ENCODE peak calls at places on chromosomes 7 and 10, in four cellular contexts. E, S, L and P are unnamed samples.

GRCh38 chr7:75798770-75799169 is 14.8 kb downstream of the CCL24 start:
- DNase-seq in S (no peak), E (no peak), L (no peak), P (no peak)

GRCh38 chr10:24979685-24980084 is 27.3 kb upstream of the PRTFDC1 start:
- DNase-seq in S (no peak), L (no peak), E (no peak), P (no peak)

GRCh38 chr10:111128331-111129167 is 51.7 kb downstream of the ADRA2A start:
- DNase-seq in L (peak; percentile 49), E (no peak), S (no peak), P (peak; percentile 44)

GRCh38 chr10:50396491-50397311 is 145.4 kb upstream of the ASAH2 start:
- DNase-seq in L (peak; percentile 84), E (no peak), S (no peak), P (no peak)

GRCh38 chr7:925601-926000 is 28.9 kb downstream of the ADAP1 start:
- DNase-seq in E (peak; percentile 30), S (no peak), L (no peak), P (no peak)

GRCh38 chr10:102234866-102235597 is 6.3 kb downstream of the PITX3 start:
- DNase-seq in L (no peak), S (no peak), E (no peak), P (no peak)

GRCh38 chr7:121334875-121335648 is 6.3 kb downstream of the WNT16 start:
- DNase-seq in E (no peak), L (peak; percentile 43), S (no peak), P (no peak)

GRCh38 chr7:66247387-66248078 is 42.4 kb downstream of the TPST1 start:
- DNase-seq in L (no peak), S (no peak), E (no peak), P (no peak)

GRCh38 chr10:131694963-131695813 is 205.6 kb upstream of the PPP2R2D start:
- DNase-seq in L (no peak), E (peak; percentile 1), S (no peak), P (no peak)

GRCh38 chr10:132589681-132590080 is 52.1 kb downstream of the INPP5A start:
- DNase-seq in L (no peak), S (no peak), E (no peak), P (no peak)

GRCh38 chr10:88186335-88186734 is 322.9 kb downstream of the PTEN start:
- DNase-seq in S (no peak), E (no peak), L (peak; percentile 74), P (no peak)

GRCh38 chr7:143245123-143245522 is 18.1 kb upstream of the GSTK1 start:
- DNase-seq in E (no peak), S (no peak), L (peak; percentile 15), P (no peak)

GRCh38 chr10:73865459-73866442 is 8.6 kb downstream of the CAMK2G start:
- DNase-seq in S (peak; percentile 49), L (no peak), E (no peak), P (no peak)

GRCh38 chr10:2463301-2463700 is 604.0 kb upstream of the PFKP start:
- DNase-seq in E (no peak), L (peak; percentile 57), S (no peak), P (no peak)

GRCh38 chr10:88974446-88975376 is 15.9 kb upstream of the FAS start:
- DNase-seq in E (no peak), L (no peak), S (peak; percentile 29), P (no peak)

DNA sequence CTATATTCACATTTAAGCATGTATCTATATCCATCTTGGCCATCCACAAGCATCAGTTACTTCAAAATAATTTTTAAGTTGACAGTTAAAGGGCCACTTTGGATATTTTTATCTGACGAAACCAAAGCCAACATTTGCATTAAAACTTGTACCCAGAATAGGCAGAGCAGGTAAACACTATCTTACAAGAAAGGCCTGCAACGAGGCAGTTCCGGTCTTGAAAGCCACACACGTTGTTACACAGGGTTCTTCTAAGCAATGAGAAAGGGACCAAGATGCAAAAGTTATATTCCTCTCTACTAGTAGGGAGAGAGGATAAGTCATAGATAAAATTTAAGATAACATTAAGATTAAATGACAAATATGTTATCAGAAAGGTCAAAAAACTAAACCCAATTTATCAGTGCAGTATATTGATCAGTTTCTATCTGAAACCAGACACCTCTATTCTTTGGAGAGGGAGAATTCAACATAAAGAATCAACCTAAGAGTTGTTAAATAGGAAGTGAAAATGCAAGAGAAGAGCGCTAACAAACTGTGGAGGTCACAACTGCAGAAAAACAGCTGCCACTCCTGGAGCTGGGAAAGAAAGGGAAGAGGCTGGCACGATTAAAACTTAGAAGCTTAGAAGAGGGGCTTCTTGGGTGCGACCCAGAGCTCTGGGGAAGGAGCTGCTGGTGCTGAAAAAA is 701.3 kb downstream of the TNS3 start:
- DNase-seq in S (no peak), L (no peak), E (no peak), P (no peak)
- H3K4me1 ChIP-seq in S (no peaks in the 10 kb centered on the region), L (no peaks in the 10 kb centered on the region), E (no peaks in the 10 kb centered on the region), P (no peaks in the 10 kb centered on the region)

DNA sequence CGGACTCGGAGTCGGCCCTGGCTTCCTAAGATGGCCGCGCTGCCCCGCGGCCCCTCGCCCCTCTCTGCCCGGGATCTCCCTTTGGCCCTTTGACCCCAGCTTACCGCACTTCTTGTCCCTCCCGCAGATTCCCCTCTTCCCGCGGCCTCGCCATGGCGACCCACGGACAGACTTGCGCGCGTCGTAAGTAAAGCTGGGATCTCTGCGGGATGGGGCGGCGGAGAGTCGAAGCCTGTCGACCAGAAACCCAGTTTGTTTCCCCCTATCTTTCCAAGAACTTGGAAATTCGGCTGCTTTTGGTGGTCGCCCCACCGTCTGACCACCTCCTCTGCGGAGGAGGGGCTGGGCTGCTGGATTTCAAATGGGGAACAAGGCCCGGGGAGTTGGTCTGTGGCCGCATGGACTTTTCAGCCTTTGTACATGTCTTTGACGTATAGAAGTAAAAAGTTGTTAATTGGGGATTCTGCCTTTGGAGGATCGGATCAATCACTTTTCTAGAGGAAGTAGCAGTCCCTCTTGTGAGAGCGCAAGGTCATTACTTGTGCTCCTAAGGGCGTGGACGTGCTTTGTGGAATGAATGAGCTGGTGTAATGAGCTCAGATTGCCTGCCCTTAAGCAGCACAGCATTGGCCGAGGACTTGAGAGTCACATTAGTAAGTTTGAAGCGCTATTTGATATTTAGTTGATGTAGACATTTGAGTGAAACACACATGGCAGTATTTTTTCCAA is 575 bp downstream of the VDAC2 start:
- DNase-seq in E (no peak), S (no peak), L (peak; percentile 72), P (no peak)
- H3K4me1 ChIP-seq in E (peaks cover 13% of the 10 kb centered on the region), S (peaks cover 15% of the 10 kb centered on the region), L (peaks cover 11% of the 10 kb centered on the region), P (peaks cover 43% of the 10 kb centered on the region)

GRCh38 chr10:129329375-129330040 is 137.5 kb upstream of the MGMT start:
- DNase-seq in E (no peak), L (no peak), S (no peak), P (no peak)

GRCh38 chr10:129334326-129334725 is 132.7 kb upstream of the MGMT start:
- DNase-seq in S (no peak), E (no peak), L (no peak), P (no peak)

GRCh38 chr10:129335396-129335795 is 131.6 kb upstream of the MGMT start:
- DNase-seq in S (no peak), L (no peak), E (no peak), P (no peak)

GRCh38 chr10:129335942-129336341 is 131.1 kb upstream of the MGMT start:
- DNase-seq in L (no peak), E (no peak), S (no peak), P (no peak)

GRCh38 chr10:129332476-129332875 is 134.6 kb upstream of the MGMT start:
- DNase-seq in L (no peak), S (no peak), E (no peak), P (no peak)
- H3K4me1 ChIP-seq in L (peaks cover 5% of the 10 kb centered on the region), S (no peaks in the 10 kb centered on the region), E (no peaks in the 10 kb centered on the region), P (no peaks in the 10 kb centered on the region)

GRCh38 chr7:112419543-112420130 is 30.6 kb upstream of the IFRD1 start:
- DNase-seq in E (no peak), S (no peak), L (no peak), P (no peak)
- H3K4me1 ChIP-seq in E (no peaks in the 10 kb centered on the region), S (no peaks in the 10 kb centered on the region), L (peaks cover 4% of the 10 kb centered on the region), P (peaks cover 13% of the 10 kb centered on the region)

GRCh38 chr10:62056219-62056618 is 154.7 kb downstream of the ARID5B start:
- DNase-seq in E (no peak), S (no peak), L (no peak), P (no peak)
- H3K4me1 ChIP-seq in E (no peaks in the 10 kb centered on the region), S (peaks cover 36% of the 10 kb centered on the region), L (peaks cover 35% of the 10 kb centered on the region), P (no peaks in the 10 kb centered on the region)

GRCh38 chr7:50778189-50778588 is 4.5 kb downstream of the GRB10 start:
- DNase-seq in S (no peak), L (no peak), E (no peak), P (no peak)
- H3K4me1 ChIP-seq in S (no peaks in the 10 kb centered on the region), L (no peaks in the 10 kb centered on the region), E (no peaks in the 10 kb centered on the region), P (no peaks in the 10 kb centered on the region)